ENCODE peak calls at places on chromosomes 3 and 15, in seven cellular contexts. J is H1, D is GM12878, S is HepG2, V is HCT116, W is K562, E is SK-N-SH. Y is an unnamed sample.

GRCh38 chr3:123792473-123793201 is 91.5 kb downstream of the MYLK start:
- DNase-seq in D (no peak), S (no peak), W (no peak), E (no peak), J (peak), V (no peak), Y (peak)

GRCh38 chr3:69339766-69340165 is 46.1 kb downstream of the FRMD4B start:
- DNase-seq in S (no peak), V (no peak), E (no peak), D (no peak), J (no peak), W (no peak), Y (no peak)

GRCh38 chr3:7518471-7518870 is 657.6 kb downstream of the GRM7 start:
- DNase-seq in E (peak), S (no peak), V (no peak), W (no peak), D (no peak), J (no peak), Y (no peak)

GRCh38 chr3:161409069-161409468 is 37.8 kb upstream of the SPTSSB start:
- DNase-seq in S (peak), V (peak), E (peak), D (no peak), J (no peak), W (peak), Y (peak)

GRCh38 chr15:93478922-93479321 is 389.9 kb upstream of the RGMA start:
- DNase-seq in D (no peak), W (no peak), S (no peak), E (no peak), J (no peak), V (no peak), Y (no peak)

GRCh38 chr15:51727141-51727897 is 10.1 kb downstream of the LYSMD2 start:
- DNase-seq in E (peak), D (no peak), V (no peak), S (peak), J (no peak), W (peak), Y (no peak)

GRCh38 chr3:105719791-105720190 is 149.0 kb downstream of the CBLB start:
- DNase-seq in D (no peak), E (no peak), V (no peak), W (no peak), J (no peak), S (no peak), Y (no peak)

GRCh38 chr3:77038928-77039605 is 832 bp upstream of the ROBO2 start:
- DNase-seq in W (no peak), D (no peak), E (no peak), J (peak), S (no peak), V (no peak), Y (no peak)

GRCh38 chr3:115808816-115809215 is 185.5 kb downstream of the GAP43 start:
- DNase-seq in E (no peak), S (no peak), W (no peak), V (no peak), J (no peak), D (no peak), Y (no peak)

GRCh38 chr3:39147374-39147709 is 6.0 kb downstream of the CSRNP1 start:
- DNase-seq in D (no peak), S (no peak), J (no peak), W (no peak), E (no peak), V (no peak), Y (no peak)

GRCh38 chr15:76059320-76060097 is at the start of gene TMEM266:
- DNase-seq in D (no peak), W (peak), J (peak), S (no peak), V (no peak), E (peak), Y (peak)

GRCh38 chr15:70806992-70807712 is 43.8 kb upstream of the UACA start:
- DNase-seq in W (no peak), V (no peak), J (no peak), S (no peak), E (no peak), D (no peak), Y (no peak)

GRCh38 chr3:51319271-51319670 is 65.8 kb upstream of the MANF start:
- DNase-seq in E (no peak), V (no peak), W (no peak), J (no peak), D (no peak), S (no peak), Y (no peak)

GRCh38 chr15:59702351-59702750 is 13.2 kb upstream of the BNIP2 start:
- DNase-seq in D (no peak), J (no peak), W (no peak), V (no peak), S (no peak), E (no peak), Y (no peak)

GRCh38 chr3:179640469-179640868 is 12.4 kb upstream of the USP13 start:
- DNase-seq in D (no peak), S (no peak), W (no peak), E (no peak), V (no peak), J (no peak), Y (no peak)

GRCh38 chr15:91043190-91043874 is 20.9 kb upstream of the VPS33B start:
- DNase-seq in E (no peak), D (no peak), J (no peak), V (no peak), W (no peak), S (no peak), Y (no peak)

GRCh38 chr3:189490749-189491148 is 140.4 kb upstream of the TP63 start:
- DNase-seq in D (no peak), J (no peak), V (no peak), S (no peak), W (no peak), E (no peak), Y (no peak)

GRCh38 chr3:95172549-95172948 is 1109.7 kb downstream of the NSUN3 start:
- DNase-seq in D (no peak), S (no peak), V (no peak), J (no peak), W (no peak), E (no peak), Y (peak)
- TF ChIP-seq JUND in D (no peak), S (no peak), V (no peak), J (no peak), W (no peak), E (no peak), Y (no peak)

GRCh38 chr15:41932939-41933725 is 39.2 kb downstream of the EHD4 start:
- DNase-seq in S (no peak), J (no peak), E (no peak), W (no peak), D (no peak), V (no peak), Y (no peak)

GRCh38 chr15:41932101-41932500 is 38.2 kb upstream of the SPTBN5 start:
- DNase-seq in J (no peak), S (no peak), D (no peak), V (no peak), W (no peak), E (no peak), Y (no peak)

GRCh38 chr15:41932511-41932910 is 38.7 kb upstream of the SPTBN5 start:
- DNase-seq in W (no peak), E (no peak), V (no peak), J (no peak), S (no peak), D (no peak), Y (no peak)

GRCh38 chr15:41934843-41935242 is 37.5 kb downstream of the EHD4 start:
- DNase-seq in V (no peak), D (no peak), E (no peak), J (peak), W (peak), S (no peak), Y (peak)

GRCh38 chr15:41933771-41934170 is 38.6 kb downstream of the EHD4 start:
- DNase-seq in W (no peak), V (peak), S (no peak), D (no peak), E (no peak), J (no peak), Y (no peak)
- TF ChIP-seq JUND in W (no peak), V (peak), S (no peak), D (no peak), E (no peak), J (no peak), Y (no peak)

DNA sequence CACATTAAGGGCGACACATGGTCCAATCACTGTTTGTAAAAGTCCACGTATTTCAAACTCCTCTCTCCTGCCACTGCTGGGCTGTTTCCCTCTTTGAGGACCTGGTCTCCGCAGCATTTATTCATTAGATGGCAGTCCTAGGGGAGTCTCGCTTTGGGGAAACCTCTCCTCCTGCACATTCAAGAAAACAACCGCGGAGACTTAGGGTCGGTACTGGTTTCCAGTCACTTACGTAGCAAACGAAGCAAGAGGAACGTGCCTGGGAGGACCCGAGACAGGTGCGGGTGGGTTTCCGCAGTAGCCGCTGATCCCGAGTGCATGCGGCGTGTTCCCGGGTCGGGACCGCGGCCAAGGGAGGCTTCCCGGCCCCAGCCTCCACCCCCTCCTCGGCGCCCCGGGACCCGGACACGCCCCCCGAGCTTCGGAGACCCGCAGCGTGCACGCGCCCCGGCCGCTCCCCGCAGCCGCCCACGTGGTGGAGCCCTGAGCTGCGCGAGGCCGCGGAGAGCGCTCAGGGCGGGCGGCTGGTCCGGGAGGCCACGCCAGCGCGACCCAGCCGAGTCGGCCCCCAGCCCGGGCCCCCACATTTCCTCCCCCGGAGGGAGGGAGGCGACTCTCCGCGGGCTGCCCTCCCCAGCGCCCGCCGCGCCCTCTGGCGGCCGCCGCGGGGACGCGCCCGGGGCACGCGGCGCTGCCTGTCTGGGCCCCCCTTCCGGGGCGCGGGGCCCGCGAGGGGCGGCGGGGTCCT is 1.1 kb upstream of the IGF1R start:
- DNase-seq in E (peak), J (peak), D (no peak), S (peak), V (peak), W (peak), Y (peak)
- TF ChIP-seq JUND in E (no peak), J (no peak), D (no peak), S (no peak), V (no peak), W (no peak), Y (no peak)

DNA sequence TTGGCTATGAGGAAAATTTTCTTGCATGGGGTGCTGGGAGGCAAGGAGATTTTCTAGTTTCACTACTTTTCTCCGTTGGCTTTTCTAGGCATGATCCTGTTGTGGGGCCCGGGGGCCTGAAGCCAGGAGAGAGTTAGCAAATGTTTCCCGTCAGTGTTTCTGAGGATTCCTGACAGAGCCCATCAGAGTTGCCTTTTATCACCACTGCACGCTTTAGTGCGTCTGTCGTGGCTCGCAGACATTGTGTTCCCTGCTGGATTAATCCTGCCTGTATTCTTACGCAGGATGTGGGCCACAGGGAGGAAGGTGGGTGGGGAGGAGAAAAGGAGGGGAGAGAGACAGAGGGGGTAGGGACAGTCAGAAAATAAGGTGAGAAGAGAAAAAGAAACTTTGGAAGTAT is 18.1 kb upstream of the BOC start:
- DNase-seq in W (no peak), V (no peak), J (no peak), D (no peak), S (no peak), E (no peak), Y (no peak)
- TF ChIP-seq JUND in W (no peak), V (no peak), J (no peak), D (no peak), S (no peak), E (no peak), Y (no peak)

DNA sequence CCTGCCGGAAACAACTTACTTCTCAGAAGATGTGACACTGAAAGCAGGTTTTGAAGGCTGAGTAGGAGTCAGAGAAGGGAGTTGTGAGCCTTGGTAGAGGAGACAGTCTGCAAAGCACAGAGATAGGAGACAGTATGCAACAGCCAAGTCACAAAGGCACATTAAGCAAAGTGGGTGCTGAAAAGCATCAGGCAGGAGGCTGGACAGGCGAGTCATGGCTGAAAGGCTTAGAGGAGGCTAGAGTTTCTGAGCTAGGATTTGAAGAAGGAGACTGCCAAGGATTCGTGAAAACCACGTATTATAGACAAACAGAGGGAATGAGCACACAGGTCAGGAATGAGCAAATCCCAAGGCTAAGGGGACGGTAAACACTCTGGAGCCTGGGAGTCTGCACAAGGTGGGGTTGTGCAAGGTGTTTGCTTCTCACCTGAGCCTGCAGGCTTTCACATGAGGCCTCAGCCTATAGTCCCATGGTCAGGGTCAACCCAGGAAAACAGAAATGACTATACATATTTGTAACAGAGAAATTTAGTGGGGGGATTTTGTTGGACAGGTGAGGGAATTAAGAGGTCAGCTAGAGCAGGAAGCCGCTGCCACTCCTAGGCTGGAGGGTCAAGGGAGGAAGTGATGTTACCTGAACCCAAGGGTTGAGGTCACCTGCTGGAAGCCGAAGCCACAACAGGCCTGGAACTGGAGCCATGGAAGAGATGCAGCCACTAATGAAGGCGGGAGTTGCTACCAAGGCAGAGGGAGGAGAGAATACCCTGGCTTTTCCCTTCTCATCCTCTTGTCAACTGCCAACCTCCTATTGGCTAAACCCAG is 23.1 kb upstream of the TRIM71 start:
- DNase-seq in W (no peak), D (no peak), S (peak), J (no peak), V (no peak), E (no peak), Y (peak)
- TF ChIP-seq JUND in W (no peak), D (no peak), S (peak), J (no peak), V (no peak), E (no peak), Y (no peak)

GRCh38 chr15:87623832-87624231 is 632.7 kb downstream of the NTRK3 start:
- DNase-seq in D (no peak), J (peak), E (no peak), W (peak), V (no peak), S (no peak), Y (peak)
- TF ChIP-seq JUND in D (no peak), J (no peak), E (no peak), W (no peak), V (no peak), S (no peak), Y (no peak)

GRCh38 chr3:11077466-11077865 is 76.8 kb upstream of the HRH1 start:
- DNase-seq in V (no peak), E (no peak), D (no peak), W (no peak), S (no peak), J (no peak), Y (no peak)
- TF ChIP-seq JUND in V (no peak), E (no peak), D (no peak), W (no peak), S (no peak), J (no peak), Y (no peak)

DNA sequence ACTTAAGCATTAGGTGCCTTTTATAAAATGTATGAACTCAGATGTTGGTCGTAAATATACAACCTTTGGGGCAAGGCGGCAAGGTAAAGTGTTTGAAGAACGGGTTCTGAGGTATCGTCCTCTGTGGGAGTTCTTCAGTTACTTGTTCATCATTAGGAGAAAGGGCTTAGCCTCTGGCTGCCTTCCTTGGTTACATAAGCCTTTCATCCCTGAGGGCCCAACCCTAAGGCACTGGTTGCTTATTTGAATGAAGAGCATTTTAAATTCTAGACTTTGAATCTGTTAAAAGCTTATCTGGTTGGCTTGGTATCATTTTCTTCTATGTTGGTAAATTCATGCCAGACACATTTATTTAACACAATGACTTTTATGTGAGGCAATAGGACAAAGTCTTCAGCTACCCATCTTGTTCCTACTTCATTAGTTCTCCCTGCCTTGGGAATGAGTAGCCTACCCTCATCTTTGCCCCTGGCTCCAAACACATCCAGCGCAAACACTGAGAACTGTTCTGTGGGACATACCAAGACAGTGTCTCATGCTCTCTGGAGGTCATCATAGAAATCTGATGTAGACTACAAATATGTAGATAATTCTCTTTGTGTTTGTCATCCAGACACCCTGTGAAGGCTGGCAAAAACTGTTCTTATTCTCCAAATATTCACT is 12.4 kb upstream of the CCDC80 start:
- DNase-seq in J (no peak), W (no peak), V (no peak), S (no peak), E (no peak), D (no peak), Y (no peak)
- TF ChIP-seq JUND in J (no peak), W (no peak), V (no peak), S (no peak), E (peak), D (no peak), Y (no peak)

DNA sequence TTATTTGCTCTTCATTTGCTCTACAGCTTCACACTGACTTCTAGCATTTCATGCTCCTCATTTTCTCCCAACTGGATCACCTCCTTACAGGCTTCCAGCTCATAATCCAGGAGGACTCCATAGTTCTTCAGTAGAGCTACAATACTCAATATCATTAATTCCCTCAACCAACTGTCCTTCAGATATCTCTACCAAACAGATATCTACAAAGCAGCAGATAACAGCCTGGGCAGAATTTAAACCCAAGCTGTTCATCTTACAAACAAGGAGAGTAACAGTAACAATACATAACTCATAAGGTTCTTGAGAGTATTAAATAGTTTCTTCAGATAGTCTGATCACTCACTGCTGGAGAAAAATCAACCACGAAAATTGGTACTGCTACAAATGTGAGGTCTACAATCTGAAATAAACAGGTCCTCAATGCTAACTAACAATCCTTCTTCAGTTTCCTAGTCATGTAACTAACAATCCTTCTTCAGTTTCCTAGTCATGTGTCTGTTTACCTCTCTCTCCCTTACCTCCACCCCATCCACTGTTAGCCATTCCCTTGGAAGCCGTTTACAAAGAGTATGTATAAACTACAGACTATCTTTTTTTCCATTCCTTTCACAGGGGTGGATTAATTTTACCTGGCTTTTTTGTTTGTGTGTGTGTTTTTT is 5.0 kb downstream of the PEAK1 start:
- DNase-seq in E (no peak), J (no peak), S (no peak), W (no peak), D (no peak), V (no peak), Y (no peak)
- TF ChIP-seq JUND in E (no peak), J (no peak), S (no peak), W (no peak), D (no peak), V (no peak), Y (no peak)